ENCODE peak calls at places on chromosomes 2 and 18, in five cellular contexts. N is PC-3, J is OCI-LY7, X is GM23338, O is GM23248. C is an unnamed sample.

GRCh38 chr2:168208652-168209051 is 38.7 kb downstream of the STK39 start:
- DNase-seq in O (no peak), X (no peak), N (peak), J (no peak), C (no peak)

GRCh38 chr2:19361325-19361990 is 3.0 kb upstream of the OSR1 start:
- DNase-seq in X (peak), J (no peak), O (peak), N (no peak), C (peak)

GRCh38 chr2:62589691-62590356 is 83.8 kb upstream of the TMEM17 start:
- DNase-seq in X (no peak), N (no peak), O (no peak), J (no peak), C (no peak)

GRCh38 chr18:27922780-27923179 is 254.2 kb downstream of the CDH2 start:
- DNase-seq in X (no peak), O (no peak), J (no peak), N (no peak), C (no peak)

GRCh38 chr2:109057686-109058085 is 68.7 kb upstream of the EDAR start:
- DNase-seq in J (no peak), N (no peak), O (no peak), X (no peak), C (peak)

GRCh38 chr18:56083889-56084288 is 495.9 kb upstream of the TCF4 start:
- DNase-seq in J (no peak), N (no peak), X (peak), O (no peak), C (no peak)

GRCh38 chr2:237254369-237254861 is 159.5 kb downstream of the COL6A3 start:
- DNase-seq in J (no peak), O (peak), X (no peak), N (no peak), C (no peak)

GRCh38 chr2:179805001-179805400 is 56.4 kb downstream of the ZNF385B start:
- DNase-seq in N (no peak), O (no peak), J (no peak), X (no peak), C (no peak)

GRCh38 chr2:215878476-215879063 is 134.8 kb downstream of the MREG start:
- DNase-seq in N (peak), O (peak), X (no peak), J (no peak), C (no peak)

GRCh38 chr2:158319269-158319668 is 137.3 kb downstream of the CCDC148 start:
- DNase-seq in O (no peak), J (no peak), X (peak), N (no peak), C (no peak)

GRCh38 chr18:75582406-75582821 is 154.9 kb upstream of the SMIM21 start:
- DNase-seq in J (no peak), O (peak), X (no peak), N (no peak), C (no peak)

GRCh38 chr2:235270951-235271350 is 222.9 kb upstream of the AGAP1 start:
- DNase-seq in N (no peak), X (no peak), J (no peak), O (peak), C (no peak)

GRCh38 chr2:190180313-190181065 is 118.0 kb upstream of the MSTN start:
- DNase-seq in N (no peak), X (peak), O (peak), J (peak), C (peak)

GRCh38 chr2:191626497-191627151 is 51.3 kb upstream of the NABP1 start:
- DNase-seq in X (no peak), N (peak), O (peak), J (no peak), C (no peak)

GRCh38 chr18:830315-830901 is 18.4 kb upstream of the YES1 start:
- DNase-seq in X (peak), J (peak), O (peak), N (no peak), C (peak)

GRCh38 chr2:108220942-108221541 is 18.7 kb upstream of the SULT1C3 start:
- DNase-seq in J (no peak), X (no peak), N (no peak), O (no peak), C (no peak)

GRCh38 chr2:237700583-237701032 is 73.2 kb downstream of the LRRFIP1 start:
- DNase-seq in O (peak), X (peak), N (no peak), J (peak), C (no peak)

GRCh38 chr2:22995576-22995975 is 389.4 kb upstream of the KLHL29 start:
- DNase-seq in J (no peak), O (no peak), N (no peak), X (no peak), C (peak)

GRCh38 chr2:102025016-102025491 is 33.3 kb downstream of the IL1R2 start:
- DNase-seq in J (no peak), O (peak), X (no peak), N (no peak), C (no peak)

GRCh38 chr18:45836242-45837215 is 11.1 kb downstream of the SIGLEC15 start:
- DNase-seq in X (no peak), O (no peak), J (no peak), N (no peak), C (peak)

GRCh38 chr2:173415663-173416469 is 61.2 kb downstream of the CDCA7 start:
- DNase-seq in X (peak), O (no peak), N (no peak), J (no peak), C (peak)

DNA sequence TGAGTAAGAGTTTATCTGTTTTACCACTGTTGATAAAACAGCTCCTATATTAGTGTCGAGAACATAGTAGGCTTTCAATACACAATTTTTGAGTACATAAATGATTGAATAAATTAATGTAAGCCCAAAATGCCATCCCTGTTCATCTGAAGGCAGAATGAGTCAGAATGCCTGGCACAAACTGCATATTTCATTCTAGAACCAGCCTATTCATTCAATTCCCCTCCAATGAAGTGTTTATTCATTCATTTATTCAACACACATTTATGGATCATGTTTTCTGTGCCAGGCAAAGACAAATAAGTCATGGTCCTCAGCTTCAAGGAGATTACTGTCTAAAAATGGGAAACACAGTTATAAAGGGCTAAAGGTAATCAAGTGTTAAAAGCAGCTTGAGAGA is 22.8 kb upstream of the LCLAT1 start:
- DNase-seq in O (peak), J (no peak), X (no peak), N (no peak), C (no peak)
- TF ChIP-seq EZH2phosphoT487 in O (no peak), J (no peak), X (no peak), N (no peak), C (no peak)

DNA sequence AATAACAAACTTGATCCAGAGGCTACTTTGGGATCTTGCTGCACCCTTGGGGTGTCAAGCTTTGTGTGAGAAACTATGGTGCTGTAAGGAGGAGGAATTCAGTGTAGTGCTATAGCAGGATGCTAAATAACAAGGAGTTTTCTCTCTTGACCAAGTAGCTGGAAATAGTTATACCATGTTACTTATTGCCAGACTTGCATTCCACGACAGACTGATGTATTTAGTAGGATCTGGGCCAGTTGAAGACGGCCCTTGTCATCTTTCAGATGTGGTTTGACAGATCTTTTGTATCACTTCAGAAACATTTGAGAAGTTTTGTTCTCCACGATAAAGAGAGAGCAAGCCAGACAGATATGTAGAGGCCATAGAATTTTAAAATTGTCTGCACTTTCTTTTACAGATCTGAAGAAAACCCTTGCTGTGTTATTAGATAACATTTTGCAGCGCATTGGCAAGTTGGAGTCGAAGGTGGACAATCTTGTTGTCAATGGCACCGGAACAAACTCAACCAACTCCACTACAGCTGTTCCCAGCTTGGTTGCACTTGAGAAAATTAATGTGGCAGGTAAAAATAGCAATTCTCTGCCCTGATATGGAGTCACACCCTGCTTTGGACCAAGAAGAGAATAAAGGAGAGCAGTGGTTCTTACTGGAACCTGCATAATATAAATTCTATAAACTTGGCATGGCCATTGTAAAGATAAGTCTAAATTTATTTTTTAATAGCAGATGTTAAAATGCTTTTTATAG is 16.3 kb downstream of the MGAT5 start:
- DNase-seq in N (no peak), X (no peak), J (no peak), O (no peak), C (no peak)
- TF ChIP-seq EZH2phosphoT487 in N (no peak), X (no peak), J (no peak), O (no peak), C (no peak)

GRCh38 chr2:205716126-205716525 is 33.8 kb downstream of the NRP2 start:
- DNase-seq in X (peak), J (no peak), N (no peak), O (no peak), C (no peak)

GRCh38 chr2:205712983-205713531 is 30.8 kb downstream of the NRP2 start:
- DNase-seq in N (no peak), J (no peak), X (no peak), O (peak), C (peak)

GRCh38 chr2:205712508-205712907 is 30.2 kb downstream of the NRP2 start:
- DNase-seq in J (no peak), O (peak), N (peak), X (no peak), C (no peak)

GRCh38 chr2:205714789-205715411 is 32.6 kb downstream of the NRP2 start:
- DNase-seq in J (no peak), X (no peak), N (no peak), O (no peak), C (no peak)

DNA sequence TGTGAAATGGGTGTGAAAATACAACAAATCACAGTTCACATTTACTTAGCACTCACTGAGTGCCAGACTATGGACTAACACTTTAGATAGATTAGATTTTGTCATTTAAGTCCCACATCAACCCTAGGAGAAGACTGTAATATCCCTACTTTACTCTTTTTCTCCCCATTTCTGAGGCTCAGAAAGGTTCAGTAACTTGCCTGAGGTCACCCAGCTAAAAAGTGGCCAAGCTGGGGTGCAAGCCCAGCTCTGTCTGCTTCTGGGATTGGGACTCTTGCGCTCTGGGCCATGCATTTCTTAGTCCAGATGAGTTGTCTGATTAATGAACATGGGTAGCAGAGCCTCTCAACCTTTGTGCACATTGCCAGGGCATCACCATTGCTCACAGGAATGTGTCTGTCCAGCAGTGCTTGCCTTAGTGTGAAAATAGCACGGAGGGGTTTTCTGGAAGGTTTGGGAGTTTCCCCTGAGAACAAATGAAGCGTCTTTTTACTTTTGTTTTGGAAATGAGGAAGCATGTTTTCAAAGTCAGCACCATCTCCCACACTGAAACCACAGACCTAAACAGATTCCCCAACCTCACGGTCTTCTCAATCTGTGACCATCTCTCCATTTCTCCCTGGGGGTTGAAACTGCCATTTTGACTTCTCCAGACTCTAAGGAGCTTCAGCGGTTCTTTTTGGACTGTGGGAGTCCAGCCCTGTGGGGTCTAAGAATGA is 31.9 kb downstream of the NRP2 start:
- DNase-seq in X (no peak), N (no peak), J (no peak), O (no peak), C (no peak)
- TF ChIP-seq EZH2phosphoT487 in X (no peak), N (no peak), J (no peak), O (no peak), C (no peak)

GRCh38 chr2:161722547-161723503 is 98.6 kb downstream of the SLC4A10 start:
- DNase-seq in J (no peak), X (no peak), O (no peak), N (no peak), C (peak)

GRCh38 chr2:161725297-161725696 is 101.1 kb downstream of the SLC4A10 start:
- DNase-seq in O (no peak), X (no peak), N (no peak), J (no peak), C (no peak)
- TF ChIP-seq EZH2phosphoT487 in O (no peak), X (no peak), N (no peak), J (no peak), C (no peak)

GRCh38 chr2:196131949-196132925 is 39.1 kb downstream of the STK17B start:
- DNase-seq in O (peak), X (peak), N (no peak), J (peak), C (peak)
- TF ChIP-seq EZH2phosphoT487 in O (no peak), X (no peak), N (no peak), J (no peak), C (no peak)